ENCODE peak calls at places on chromosome 2, in seven cellular contexts. Y is GM23338, M is hepatocyte, G is HCT116, T is GM23248, Z is neural progenitor cell, X is PC-3. C is an unnamed sample.

GRCh38 chr2:9757430-9758287 is 85.6 kb upstream of the TAF1B start:
- DNase-seq in X (no peak), G (no peak), M (peak), Z (peak), T (peak), Y (peak), C (no peak)

GRCh38 chr2:217501887-217502286 is 500.9 kb downstream of the TNS1 start:
- DNase-seq in G (no peak), T (no peak), Z (no peak), X (peak), Y (no peak), M (no peak), C (no peak)

GRCh38 chr2:236968101-236968886 is 117.4 kb upstream of the COPS8 start:
- DNase-seq in G (no peak), T (no peak), X (no peak), M (peak), Z (no peak), Y (no peak), C (no peak)

GRCh38 chr2:220959391-220959802 is 612.7 kb downstream of the EPHA4 start:
- DNase-seq in X (peak), M (peak), T (no peak), Z (no peak), G (no peak), Y (no peak), C (no peak)

GRCh38 chr2:43065036-43065435 is 161.4 kb downstream of the ZFP36L2 start:
- DNase-seq in Z (no peak), T (no peak), M (no peak), Y (no peak), X (no peak), G (no peak), C (no peak)

GRCh38 chr2:44817256-44817655 is 124.2 kb upstream of the SIX3 start:
- DNase-seq in T (no peak), G (no peak), Z (no peak), M (no peak), X (no peak), Y (no peak), C (no peak)

GRCh38 chr2:11533278-11534077 is at the start of gene GREB1:
- DNase-seq in X (peak), Y (no peak), Z (no peak), M (no peak), T (peak), G (no peak), C (no peak)

GRCh38 chr2:158968396-158969161 is at the start of gene TANC1:
- DNase-seq in M (peak), G (peak), Y (peak), X (peak), Z (peak), T (peak), C (peak)

GRCh38 chr2:236731767-236732580 is 162.3 kb downstream of the ACKR3 start:
- DNase-seq in Y (no peak), T (peak), M (peak), G (no peak), X (peak), Z (no peak), C (no peak)

GRCh38 chr2:197261808-197262226 is 48.8 kb downstream of the ANKRD44 start:
- DNase-seq in M (no peak), Z (no peak), Y (no peak), T (no peak), G (no peak), X (no peak), C (no peak)

GRCh38 chr2:161990741-161991140 is 83.3 kb downstream of the DPP4 start:
- DNase-seq in M (peak), Y (no peak), Z (no peak), X (peak), G (peak), T (peak), C (no peak)

GRCh38 chr2:224584768-224585204 is 377 bp downstream of the CUL3 start:
- DNase-seq in Z (peak), G (no peak), T (peak), M (peak), X (peak), Y (peak), C (peak)

GRCh38 chr2:213751446-213751845 is 467.2 kb downstream of the SPAG16 start:
- DNase-seq in G (no peak), Z (no peak), Y (no peak), T (no peak), X (no peak), M (peak), C (no peak)

GRCh38 chr2:16664052-16664731 is 1.4 kb downstream of the CYRIA start:
- DNase-seq in T (peak), Y (peak), X (no peak), G (no peak), M (peak), Z (peak), C (no peak)

GRCh38 chr2:134183679-134184078 is 70.2 kb upstream of the MGAT5 start:
- DNase-seq in G (no peak), X (no peak), Y (no peak), Z (no peak), M (no peak), T (no peak), C (peak)

GRCh38 chr2:98468621-98469236 is 24.1 kb downstream of the INPP4A start:
- DNase-seq in X (peak), Z (no peak), T (peak), M (no peak), Y (no peak), G (no peak), C (no peak)

GRCh38 chr2:30732376-30732775 is 74.9 kb downstream of the CAPN13 start:
- DNase-seq in G (no peak), X (no peak), Y (no peak), T (no peak), Z (no peak), M (no peak), C (no peak)

GRCh38 chr2:172552547-172553291 is 3.2 kb upstream of the PDK1 start:
- DNase-seq in Y (no peak), M (peak), T (peak), Z (no peak), X (peak), G (no peak), C (no peak)

GRCh38 chr2:1600191-1601063 is 143.9 kb downstream of the PXDN start:
- DNase-seq in Z (no peak), G (no peak), T (no peak), M (no peak), Y (no peak), X (peak), C (no peak)

GRCh38 chr2:20525041-20526035 is 78.5 kb downstream of the RHOB start:
- DNase-seq in Z (no peak), T (peak), Y (no peak), M (peak), X (peak), G (no peak), C (no peak)

GRCh38 chr2:194602750-194603149 is 1054.3 kb upstream of the SLC39A10 start:
- DNase-seq in X (no peak), G (no peak), Y (no peak), T (no peak), Z (no peak), M (no peak), C (no peak)

GRCh38 chr2:18771212-18771611 is 181.8 kb upstream of the NT5C1B start:
- DNase-seq in G (no peak), Z (no peak), Y (no peak), X (peak), M (no peak), T (no peak), C (no peak)

GRCh38 chr2:1571477-1572417 is 158.5 kb downstream of the TPO start:
- DNase-seq in Z (no peak), T (no peak), M (no peak), Y (no peak), X (no peak), G (no peak), C (no peak)

GRCh38 chr2:1925928-1926327 is 181.6 kb upstream of the PXDN start:
- DNase-seq in G (no peak), X (no peak), M (no peak), Y (no peak), Z (no peak), T (no peak), C (no peak)

GRCh38 chr2:174332607-174333001 is 2.1 kb upstream of the SP9 start:
- DNase-seq in Z (peak), M (no peak), Y (peak), G (no peak), T (no peak), X (peak), C (no peak)

GRCh38 chr2:109450574-109451265 is 163.0 kb downstream of the SEPTIN10 start:
- DNase-seq in Z (no peak), T (no peak), M (no peak), Y (no peak), X (no peak), G (no peak), C (no peak)

GRCh38 chr2:165953306-165953654 is 296 bp downstream of the TTC21B start:
- DNase-seq in X (peak), M (no peak), G (peak), Z (no peak), Y (no peak), T (no peak), C (no peak)

GRCh38 chr2:165959371-165959770 is 5.8 kb upstream of the TTC21B start:
- DNase-seq in X (no peak), Z (no peak), G (no peak), T (no peak), Y (no peak), M (no peak), C (no peak)

GRCh38 chr2:165953655-165954606 is at the start of gene TTC21B:
- DNase-seq in Y (peak), G (peak), Z (peak), X (peak), M (peak), T (peak), C (peak)

GRCh38 chr2:165958313-165958712 is 4.7 kb upstream of the TTC21B start:
- DNase-seq in Z (no peak), Y (no peak), X (no peak), G (no peak), M (no peak), T (no peak), C (no peak)

DNA sequence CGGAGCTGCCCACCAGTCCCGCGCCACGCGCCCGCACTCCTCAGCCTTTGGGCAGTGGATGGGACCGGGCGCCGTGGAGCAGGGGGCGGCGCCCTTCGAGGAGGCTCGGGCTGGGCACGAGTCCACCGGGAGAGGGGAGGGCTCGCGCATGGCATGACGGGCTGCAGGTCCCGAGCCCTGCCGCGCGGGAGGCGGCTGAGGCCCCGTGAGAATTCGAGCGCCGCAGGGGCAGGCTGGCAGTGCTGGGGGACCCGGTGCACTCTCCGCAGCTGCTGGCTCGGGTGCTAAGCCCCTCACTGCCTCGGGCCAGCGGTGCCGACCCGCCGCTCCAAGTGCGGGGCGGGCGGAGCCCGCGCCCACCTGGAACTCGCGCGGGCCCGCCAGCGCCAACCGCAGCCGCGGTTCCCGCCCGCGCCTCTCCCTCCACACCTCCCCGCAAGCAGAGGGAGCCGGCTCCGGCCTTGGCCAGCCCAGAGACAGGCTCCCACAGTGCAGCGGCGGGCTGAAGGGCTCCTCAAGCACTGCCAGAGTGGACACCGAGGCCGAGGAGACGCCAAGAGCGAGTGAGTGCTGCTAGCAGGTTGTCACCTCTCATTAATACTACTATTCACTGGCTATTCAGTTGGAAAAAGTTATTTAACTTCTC is 3.6 kb upstream of the TTC21B start:
- DNase-seq in Y (no peak), Z (no peak), G (no peak), X (no peak), M (no peak), T (no peak), C (no peak)
- TF ChIP-seq EZH2phosphoT487 in Y (no peak), Z (no peak), G (no peak), X (no peak), M (no peak), T (no peak), C (no peak)

DNA sequence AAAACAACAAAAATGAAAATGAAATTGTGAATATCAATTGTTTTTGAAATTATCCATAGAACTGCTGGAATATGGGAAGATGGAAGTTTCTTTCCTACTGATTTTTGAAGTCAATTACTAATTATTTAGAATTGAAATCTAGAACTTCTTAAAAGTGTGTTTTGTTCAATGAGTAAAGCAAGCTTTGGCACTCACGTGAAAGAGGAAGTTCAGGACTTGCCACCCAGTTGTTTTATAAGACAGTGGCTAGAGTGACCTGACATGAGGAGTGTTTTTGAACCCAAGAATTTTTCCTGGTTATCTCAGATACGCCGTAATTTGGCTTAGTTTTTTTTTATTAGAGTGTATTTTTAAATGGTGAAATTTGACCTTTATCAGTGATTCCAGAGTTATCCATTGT is 3.5 kb downstream of the MXD1 start:
- DNase-seq in M (no peak), X (no peak), Z (no peak), T (no peak), Y (no peak), G (no peak), C (no peak)
- H3K4me3 ChIP-seq in M (no peak), X (peak), Z (no peak), T (peak), Y (no peak), G (no peak), C (no peak)

GRCh38 chr2:152100961-152101360 is 2.1 kb upstream of the CACNB4 start:
- DNase-seq in G (no peak), T (no peak), Y (no peak), M (no peak), Z (no peak), X (no peak), C (no peak)

GRCh38 chr2:152099655-152100050 is 809 bp upstream of the CACNB4 start:
- DNase-seq in G (no peak), M (no peak), Z (no peak), Y (no peak), X (peak), T (no peak), C (no peak)

GRCh38 chr2:152098033-152098797 is 629 bp downstream of the CACNB4 start:
- DNase-seq in G (no peak), Z (peak), M (peak), T (peak), Y (peak), X (peak), C (no peak)

GRCh38 chr2:152097291-152098032 is 1.4 kb downstream of the CACNB4 start:
- DNase-seq in Z (peak), M (peak), X (peak), T (peak), G (peak), Y (peak), C (no peak)

GRCh38 chr2:152098798-152099654 is at the start of gene CACNB4:
- DNase-seq in T (peak), M (peak), Y (peak), X (no peak), G (no peak), Z (peak), C (no peak)
- TF ChIP-seq EZH2 in T (no peak), M (no peak), Y (peak), X (peak), G (no peak), Z (peak), C (no peak)

GRCh38 chr2:32231959-32232358 is 32.7 kb downstream of the NLRC4 start:
- DNase-seq in Z (no peak), Y (no peak), M (no peak), X (peak), G (no peak), T (no peak), C (no peak)

DNA sequence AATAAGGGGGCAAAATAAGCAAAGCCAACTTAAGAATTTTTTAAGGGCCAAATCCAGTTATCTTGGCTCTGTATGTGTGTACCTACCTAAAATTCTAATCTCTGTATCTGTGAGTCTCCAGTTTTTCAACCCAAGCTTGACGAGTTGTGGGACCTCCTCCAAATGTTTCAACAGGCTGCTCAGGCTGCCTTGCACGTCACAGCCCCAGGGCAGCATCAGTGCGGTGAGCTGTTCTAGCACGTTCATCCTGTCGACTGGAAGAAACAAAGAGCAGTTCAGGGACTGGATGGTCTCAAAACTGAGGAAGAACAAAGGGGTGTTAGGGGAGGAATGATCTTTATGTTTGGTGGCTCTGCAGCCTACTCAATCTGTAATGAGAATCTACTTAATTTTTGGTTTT is 29.4 kb downstream of the NLRC4 start:
- DNase-seq in Z (peak), Y (no peak), M (no peak), T (no peak), X (no peak), G (no peak), C (no peak)
- TF ChIP-seq EZH2phosphoT487 in Z (no peak), Y (no peak), M (no peak), T (no peak), X (no peak), G (no peak), C (no peak)

C was measured in MM.1S.